ENCODE peak calls at places on chromosomes 4 and X, in eight cellular contexts. D, M, L, O, J, R, C and S are unnamed samples.
A peak's percentile ranks its signal among the peaks of the same experiment; 100 is the strongest.

GRCh38 chr4:23856630-23857029 is 33.2 kb downstream of the PPARGC1A start:
- DNase-seq in C (peak; percentile 27), J (no peak), M (no peak), D (no peak), R (no peak), L (no peak), O (no peak), S (no peak)

GRCh38 chr4:4385729-4386295 is 1.1 kb upstream of the NSG1 start:
- DNase-seq in C (no peak), O (no peak), D (no peak), J (no peak), L (no peak), R (no peak), M (no peak), S (no peak)

GRCh38 chrX:30283456-30284200 is 25.6 kb downstream of the NR0B1 start:
- DNase-seq in J (peak; percentile 77), M (peak; percentile 69), D (no peak), C (no peak), O (peak; percentile 76), L (no peak), R (no peak), S (peak; percentile 58)

GRCh38 chrX:68443155-68443868 is 10.0 kb upstream of the OPHN1 start:
- DNase-seq in M (peak; percentile 12), L (no peak), R (no peak), J (no peak), C (peak; percentile 21), D (no peak), O (no peak), S (no peak)

GRCh38 chrX:126770179-126770578 is 49.4 kb upstream of the PRR32 start:
- DNase-seq in R (peak; percentile 51), D (peak; percentile 12), L (no peak), O (peak; percentile 1), C (no peak), M (peak; percentile 40), J (no peak), S (no peak)

GRCh38 chrX:78506248-78506647 is 152.9 kb downstream of the RTL3 start:
- DNase-seq in R (no peak), L (no peak), O (no peak), C (no peak), M (no peak), D (no peak), J (no peak), S (no peak)

GRCh38 chr4:158411180-158411721 is 110.4 kb upstream of the RXFP1 start:
- DNase-seq in L (no peak), J (no peak), D (no peak), M (no peak), O (no peak), C (no peak), R (no peak), S (no peak)

GRCh38 chr4:3866813-3867129 is 100.6 kb downstream of the ADRA2C start:
- DNase-seq in C (no peak), M (no peak), R (no peak), J (no peak), O (no peak), L (no peak), D (no peak), S (no peak)

GRCh38 chr4:84394386-84394785 is 104.7 kb downstream of the NKX6-1 start:
- DNase-seq in C (no peak), R (no peak), J (no peak), D (no peak), L (no peak), M (no peak), O (no peak), S (no peak)

GRCh38 chr4:147361726-147362125 is 119.2 kb upstream of the EDNRA start:
- DNase-seq in L (no peak), R (peak; percentile 44), D (no peak), C (no peak), M (no peak), O (no peak), J (peak; percentile 43), S (peak; percentile 45)

GRCh38 chr4:112523008-112523440 is 7.0 kb upstream of the NEUROG2 start:
- DNase-seq in O (no peak), J (no peak), D (peak; percentile 58), R (peak; percentile 68), C (no peak), M (peak; percentile 80), L (no peak), S (no peak)

GRCh38 chr4:6591305-6591704 is 16.3 kb downstream of the MAN2B2 start:
- DNase-seq in J (no peak), R (no peak), C (no peak), D (no peak), L (no peak), O (no peak), M (no peak), S (no peak)

GRCh38 chr4:96839441-96839840 is 999.5 kb downstream of the PDHA2 start:
- DNase-seq in D (no peak), L (no peak), O (no peak), M (no peak), R (no peak), J (no peak), C (no peak), S (no peak)

GRCh38 chr4:65738134-65738533 is 67.8 kb upstream of the EPHA5 start:
- DNase-seq in C (no peak), J (no peak), D (no peak), L (no peak), R (no peak), M (no peak), O (no peak), S (no peak)

GRCh38 chrX:2984342-2984741 is 22.0 kb upstream of the ARSH start:
- DNase-seq in O (no peak), M (no peak), D (no peak), L (no peak), C (no peak), J (no peak), R (no peak), S (no peak)
- TF ChIP-seq CTCF in O (no peak), M (no peak), D (peak; percentile 29), L (no peak), C (no peak), J (no peak), R (no peak), S (no peak)

GRCh38 chr4:87054900-87055299 is 120.1 kb downstream of the AFF1 start:
- DNase-seq in C (no peak), L (no peak), R (no peak), M (no peak), J (no peak), D (no peak), O (no peak), S (no peak)

GRCh38 chr4:87055340-87055739 is 120.5 kb downstream of the AFF1 start:
- DNase-seq in M (no peak), L (no peak), O (no peak), J (no peak), R (no peak), D (no peak), C (no peak), S (no peak)

GRCh38 chr4:87052615-87053014 is 117.8 kb downstream of the AFF1 start:
- DNase-seq in C (no peak), L (no peak), R (no peak), D (no peak), O (no peak), J (no peak), M (no peak), S (no peak)

GRCh38 chr4:87053064-87053693 is 118.4 kb downstream of the AFF1 start:
- DNase-seq in C (no peak), L (no peak), R (no peak), M (no peak), D (no peak), O (no peak), J (no peak), S (no peak)

GRCh38 chr4:87053802-87054767 is 119.3 kb downstream of the AFF1 start:
- DNase-seq in R (no peak), C (no peak), M (no peak), J (no peak), D (peak; percentile 76), O (no peak), L (no peak), S (no peak)
- TF ChIP-seq CTCF in R (no peak), C (peak; percentile 28), M (no peak), J (no peak), D (no peak), O (no peak), L (no peak), S (no peak)

DNA sequence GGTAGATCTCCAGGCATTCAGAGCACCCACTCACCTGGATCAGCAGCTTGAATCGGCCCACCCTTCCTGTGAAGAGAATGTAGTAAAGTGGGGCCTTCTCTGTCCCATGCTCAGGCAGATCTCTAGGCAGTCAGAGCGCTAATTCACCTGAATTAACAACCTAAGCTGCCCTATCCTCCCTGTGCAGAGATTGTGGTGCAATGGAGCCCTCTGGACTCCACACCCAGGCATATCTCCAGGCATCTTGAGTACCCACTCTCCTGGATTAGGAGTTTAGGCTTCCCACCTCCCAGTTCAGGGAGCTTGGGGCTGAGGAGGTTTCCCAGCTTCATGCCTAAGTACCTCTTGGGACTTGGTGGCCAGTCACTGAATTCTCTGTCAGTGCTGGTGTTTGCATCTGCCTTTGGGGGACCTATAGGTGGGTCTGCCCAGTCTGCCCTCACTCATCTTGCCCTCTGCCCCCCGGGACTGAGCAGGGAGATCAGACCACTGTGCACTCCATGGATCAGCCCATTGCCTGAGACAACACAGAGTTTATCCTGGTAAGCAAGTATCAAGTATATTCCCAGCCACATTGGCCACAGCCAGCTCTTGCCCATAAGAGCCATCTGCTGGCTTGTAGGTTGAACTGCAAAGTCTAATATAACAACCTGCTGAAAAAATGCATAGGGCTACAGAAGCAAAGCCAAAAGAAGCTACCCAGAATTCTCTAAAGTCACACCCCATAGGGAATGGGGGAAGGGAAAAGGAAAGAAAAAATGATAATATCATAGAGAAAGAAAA is 372.9 kb downstream of the KLHL13 start:
- DNase-seq in R (peak; percentile 28), C (no peak), D (no peak), M (peak; percentile 13), L (no peak), J (no peak), O (no peak), S (no peak)
- TF ChIP-seq CTCF in R (peak; percentile 5), C (peak; percentile 26), D (peak; percentile 37), M (peak; percentile 40), L (no peak), J (no peak), O (no peak), S (peak; percentile 12)

GRCh38 chrX:150643271-150643670 is 49.9 kb upstream of the MTMR1 start:
- DNase-seq in C (no peak), M (no peak), D (no peak), O (no peak), R (no peak), L (no peak), J (no peak), S (no peak)
- TF ChIP-seq CTCF in C (no peak), M (no peak), D (no peak), O (peak; percentile 31), R (peak; percentile 14), L (no peak), J (no peak), S (no peak)

GRCh38 chrX:13764765-13765164 is 30.2 kb downstream of the OFD1 start:
- DNase-seq in O (peak; percentile 5), R (peak; percentile 51), M (no peak), L (no peak), D (peak; percentile 94), J (no peak), C (no peak), S (no peak)
- TF ChIP-seq CTCF in O (no peak), R (peak; percentile 27), M (no peak), L (peak; percentile 15), D (peak; percentile 74), J (no peak), C (peak; percentile 47), S (no peak)

GRCh38 chr4:127479031-127479622 is 153.6 kb upstream of the INTU start:
- DNase-seq in R (peak; percentile 48), M (peak; percentile 51), C (no peak), D (no peak), L (no peak), O (peak; percentile 0), J (no peak), S (no peak)
- TF ChIP-seq CTCF in R (peak; percentile 43), M (peak; percentile 32), C (peak; percentile 64), D (peak; percentile 40), L (peak; percentile 37), O (peak; percentile 70), J (peak; percentile 53), S (peak; percentile 41)